ENCODE peak calls at places on chromosomes 12 and 14, in eight cellular contexts. Q is fibroblast of the aortic adventitia; M is heart left ventricle; C is astrocyte; I is GM12865; P is astrocyte of the spinal cord; R is cardiac muscle cell; X is activated CD8-positive, alpha-beta T cell treated with anti-CD3 and anti-CD28 coated beads for 36 hours. G is an unnamed sample.
A peak's percentile ranks its signal among the peaks of the same experiment; 100 is the strongest.

GRCh38 chr12:114407034-114407420 is 1.1 kb upstream of the TBX5 start:
- DNase-seq in Q (no peak), P (no peak), C (no peak), I (no peak), M (no peak), R (no peak), X (no peak), G (peak; percentile 15)

GRCh38 chr12:130634866-130635265 is 81.2 kb downstream of the RIMBP2 start:
- DNase-seq in M (no peak), X (no peak), C (no peak), P (no peak), R (no peak), I (no peak), Q (no peak), G (no peak)

GRCh38 chr14:23639891-23640523 is 3.8 kb downstream of the DHRS2 start:
- DNase-seq in R (no peak), C (no peak), P (no peak), I (no peak), X (no peak), Q (no peak), M (no peak), G (no peak)

GRCh38 chr14:101019541-101019940 is 116.0 kb upstream of the RTL1 start:
- DNase-seq in C (no peak), R (no peak), X (no peak), M (no peak), P (no peak), Q (no peak), I (no peak), G (no peak)

GRCh38 chr14:59699422-59699821 is 122.8 kb upstream of the CCDC175 start:
- DNase-seq in I (no peak), P (no peak), C (no peak), M (no peak), Q (no peak), R (no peak), X (no peak), G (no peak)

GRCh38 chr14:29709490-29709889 is 218.2 kb downstream of the PRKD1 start:
- DNase-seq in C (no peak), I (no peak), X (no peak), M (no peak), Q (peak; percentile 81), P (no peak), R (no peak), G (no peak)

GRCh38 chr12:62732861-62733427 is 202.0 kb downstream of the PPM1H start:
- DNase-seq in X (no peak), M (no peak), I (peak; percentile 39), R (no peak), Q (peak; percentile 83), P (peak; percentile 76), C (peak; percentile 75), G (no peak)

GRCh38 chr12:2239376-2240010 is 186.7 kb downstream of the CACNA1C start:
- DNase-seq in P (no peak), X (no peak), R (no peak), I (no peak), C (no peak), Q (no peak), M (peak; percentile 82), G (no peak)

GRCh38 chr12:79658221-79658620 is 32.5 kb downstream of the PAWR start:
- DNase-seq in I (no peak), Q (peak; percentile 71), X (no peak), R (no peak), P (no peak), C (peak; percentile 50), M (no peak), G (no peak)

GRCh38 chr12:109467978-109468676 is 9.0 kb downstream of the KCTD10 start:
- DNase-seq in M (no peak), P (no peak), Q (no peak), I (no peak), X (no peak), C (no peak), R (no peak), G (no peak)

GRCh38 chr12:6345319-6346071 is 3.6 kb upstream of the TNFRSF1A start:
- DNase-seq in M (no peak), X (peak; percentile 80), R (no peak), C (peak; percentile 97), I (no peak), Q (peak; percentile 98), P (peak; percentile 92), G (no peak)

GRCh38 chr12:40171501-40171900 is 53.3 kb upstream of the LRRK2 start:
- DNase-seq in C (no peak), M (no peak), I (no peak), P (no peak), Q (peak; percentile 24), R (no peak), X (no peak), G (no peak)

GRCh38 chr12:46266382-46266791 is 2.5 kb downstream of the SLC38A1 start:
- DNase-seq in M (no peak), I (peak; percentile 14), R (no peak), C (peak; percentile 30), X (peak; percentile 74), Q (peak; percentile 72), P (peak; percentile 48), G (no peak)

GRCh38 chr12:114662512-114663177 is 21.3 kb downstream of the TBX3 start:
- DNase-seq in R (peak; percentile 80), C (peak; percentile 81), P (peak; percentile 85), Q (peak; percentile 84), X (peak; percentile 82), M (peak; percentile 68), I (peak; percentile 66), G (peak; percentile 74)

GRCh38 chr12:20040194-20040593 is 328.1 kb upstream of the PDE3A start:
- DNase-seq in R (no peak), M (no peak), P (no peak), X (no peak), C (no peak), Q (no peak), I (no peak), G (no peak)

GRCh38 chr14:85501751-85502150 is 28.2 kb upstream of the FLRT2 start:
- DNase-seq in C (no peak), X (no peak), R (no peak), Q (no peak), I (no peak), P (no peak), M (no peak), G (no peak)

GRCh38 chr12:58364389-58365086 is 423.2 kb downstream of the ATP23 start:
- DNase-seq in P (peak; percentile 99), X (no peak), M (no peak), C (peak; percentile 100), I (no peak), R (no peak), Q (peak; percentile 99), G (no peak)

DNA sequence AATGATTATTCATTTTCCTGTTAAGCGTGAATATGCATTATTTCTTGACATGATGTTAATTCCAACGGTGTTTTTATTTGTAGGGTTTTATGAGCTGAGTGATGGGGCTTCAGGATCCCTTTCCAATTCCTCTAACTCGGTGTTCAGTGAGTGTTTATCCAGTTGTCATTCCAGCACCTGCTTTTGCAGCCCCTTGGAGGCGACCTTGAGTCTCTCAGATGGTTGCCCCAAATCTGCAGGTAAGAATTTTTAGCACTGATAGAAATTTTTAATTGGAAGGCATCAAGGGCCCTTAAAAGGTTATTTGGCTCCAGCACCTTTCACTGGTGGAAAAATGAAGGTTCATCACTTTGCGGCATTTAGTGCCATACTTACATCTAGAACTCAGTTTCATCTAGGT is 3.7 kb downstream of the DACT1 start:
- DNase-seq in Q (no peak), I (no peak), C (no peak), M (no peak), P (no peak), X (no peak), R (no peak), G (no peak)
- TF ChIP-seq CTCF in Q (peak; percentile 2), I (peak; percentile 3), C (no peak), M (no peak), P (peak; percentile 31), X (no peak), R (peak; percentile 20), G (peak; percentile 22)

GRCh38 chr12:127351481-127352010 is 915.4 kb upstream of the TMEM132C start:
- DNase-seq in X (no peak), I (no peak), Q (no peak), P (no peak), C (no peak), M (no peak), R (no peak), G (no peak)

GRCh38 chr12:127360580-127360979 is 906.4 kb upstream of the TMEM132C start:
- DNase-seq in R (no peak), I (no peak), M (no peak), P (no peak), X (no peak), Q (no peak), C (no peak), G (no peak)

GRCh38 chr12:127355061-127355820 is 911.7 kb upstream of the TMEM132C start:
- DNase-seq in Q (peak; percentile 56), R (peak; percentile 49), P (peak; percentile 4), X (no peak), I (peak; percentile 28), M (no peak), C (no peak), G (no peak)
- TF ChIP-seq CTCF in Q (peak; percentile 72), R (no peak), P (peak; percentile 62), X (no peak), I (peak; percentile 51), M (no peak), C (peak; percentile 44), G (no peak)

DNA sequence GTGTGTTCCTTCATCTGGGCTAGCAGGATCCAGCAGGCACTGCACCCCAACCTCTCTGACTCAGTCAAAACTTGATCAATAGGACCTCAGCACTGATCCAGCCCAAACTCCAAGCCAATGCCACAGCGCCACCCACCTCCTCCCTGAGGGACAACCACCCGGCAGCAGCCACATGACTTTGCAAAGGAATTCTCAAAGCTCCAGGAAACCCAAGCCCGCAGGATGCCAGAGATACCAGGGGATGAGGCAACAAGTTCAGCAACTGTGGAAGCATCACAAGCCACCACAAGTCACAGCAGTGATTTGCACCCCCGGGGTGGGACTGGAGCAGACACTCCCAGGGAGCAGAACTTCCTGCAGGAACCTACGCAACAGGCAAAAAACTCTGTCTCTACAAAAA is 37.3 kb downstream of the ACTN1 start:
- DNase-seq in M (peak; percentile 52), C (peak; percentile 96), X (no peak), Q (peak; percentile 56), I (no peak), R (peak; percentile 78), P (peak; percentile 93), G (no peak)
- TF ChIP-seq CTCF in M (no peak), C (peak; percentile 58), X (no peak), Q (peak; percentile 34), I (peak; percentile 2), R (peak; percentile 68), P (peak; percentile 65), G (no peak)

DNA sequence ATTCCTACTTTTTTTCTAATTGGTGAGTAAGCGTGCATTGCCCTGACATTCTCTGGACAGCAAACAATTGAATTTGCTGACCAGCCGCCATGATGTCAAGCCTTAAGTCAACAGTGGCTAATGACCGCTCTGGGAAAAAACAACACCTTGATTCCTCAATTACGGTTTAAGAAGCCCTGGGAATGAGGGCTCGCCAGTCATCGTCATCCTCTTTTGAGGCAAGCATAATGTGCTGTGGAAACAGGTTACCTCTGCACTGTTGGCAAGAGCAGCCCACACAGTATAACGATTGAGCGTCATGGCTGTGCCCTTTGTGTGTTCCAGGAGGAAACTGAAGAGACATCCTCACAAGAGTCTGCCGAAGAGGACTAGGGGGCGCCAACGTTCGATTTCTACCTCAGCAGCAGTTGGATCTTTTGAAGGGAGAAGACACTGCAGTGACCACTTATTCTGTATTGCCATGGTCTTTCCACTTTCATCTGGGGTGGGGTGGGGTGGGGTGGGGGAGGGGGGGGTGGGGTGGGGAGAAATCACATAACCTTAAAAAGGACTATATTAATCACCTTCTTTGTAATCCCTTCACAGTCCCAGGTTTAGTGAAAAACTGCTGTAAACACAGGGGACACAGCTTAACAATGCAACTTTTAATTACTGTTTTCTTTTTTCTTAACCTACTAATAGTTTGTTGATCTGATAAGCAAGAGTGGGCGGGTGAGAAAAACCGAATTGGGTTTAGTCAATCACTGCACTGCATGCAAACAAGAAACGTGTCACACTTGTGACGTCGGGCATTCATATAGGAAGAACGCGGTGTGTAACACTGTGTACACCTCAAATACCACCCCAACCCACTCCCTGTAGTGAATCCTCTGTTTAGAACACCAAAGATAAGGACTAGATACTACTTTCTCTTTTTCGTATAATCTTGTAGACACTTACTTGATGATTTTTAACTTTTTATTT is 138.9 kb downstream of the HMGA2 start:
- DNase-seq in Q (no peak), P (peak; percentile 75), X (peak; percentile 35), M (no peak), R (peak; percentile 13), I (peak; percentile 23), C (peak; percentile 80), G (no peak)
- TF ChIP-seq CTCF in Q (no peak), P (peak; percentile 32), X (no peak), M (no peak), R (peak; percentile 21), I (peak; percentile 14), C (peak; percentile 22), G (peak; percentile 39)